ENCODE peak calls at places on chromosomes 3 and 15, in seven cellular contexts. U is pancreas; V is keratinocyte; E is Daoy; F is effector CD4-positive, alpha-beta T cell; W is MCF 10A; G is KG1. H is an unnamed sample.
A peak's percentile ranks its signal among the peaks of the same experiment; 100 is the strongest.

GRCh38 chr15:94582368-94582767 is 351.0 kb downstream of the MCTP2 start:
- DNase-seq in U (no peak), F (no peak), V (no peak), E (peak; percentile 69), G (no peak), W (peak; percentile 62), H (peak; percentile 62)

GRCh38 chr15:77557178-77557960 is 75.3 kb downstream of the LINGO1 start:
- DNase-seq in W (no peak), E (no peak), U (no peak), F (no peak), V (no peak), G (no peak), H (no peak)

GRCh38 chr3:150346956-150347863 is 60.9 kb upstream of the TSC22D2 start:
- DNase-seq in V (no peak), F (no peak), G (no peak), U (no peak), E (peak; percentile 23), W (peak; percentile 36), H (no peak)

GRCh38 chr3:8573342-8573926 is 71.2 kb downstream of the SSUH2 start:
- DNase-seq in E (no peak), V (no peak), F (no peak), G (no peak), U (no peak), W (no peak), H (no peak)

GRCh38 chr15:25504307-25504706 is 65.5 kb upstream of the UBE3A start:
- DNase-seq in V (no peak), U (no peak), F (no peak), G (no peak), W (no peak), E (peak; percentile 78), H (peak; percentile 29)

GRCh38 chr3:71054312-71054711 is 529.2 kb downstream of the FOXP1 start:
- DNase-seq in G (no peak), F (no peak), U (no peak), V (no peak), E (no peak), W (no peak), H (no peak)

GRCh38 chr3:178369006-178369405 is 167.2 kb upstream of the KCNMB2 start:
- DNase-seq in E (no peak), G (no peak), W (no peak), V (no peak), F (no peak), U (no peak), H (no peak)

GRCh38 chr3:141557961-141558706 is 71.3 kb downstream of the RASA2 start:
- DNase-seq in U (no peak), E (no peak), F (no peak), V (no peak), W (no peak), G (peak; percentile 35), H (peak; percentile 66)

GRCh38 chr3:160390554-160391138 is 8.4 kb downstream of the IFT80 start:
- DNase-seq in W (no peak), G (no peak), E (no peak), V (no peak), U (no peak), F (no peak), H (no peak)

GRCh38 chr3:182568206-182568605 is 225.1 kb upstream of the ATP11B start:
- DNase-seq in G (no peak), F (no peak), E (peak; percentile 65), W (no peak), V (no peak), U (no peak), H (no peak)

GRCh38 chr15:56467626-56468025 is 2.7 kb upstream of the MNS1 start:
- DNase-seq in W (no peak), V (no peak), F (no peak), E (no peak), U (no peak), G (no peak), H (no peak)

GRCh38 chr3:72032435-72033118 is 247.6 kb upstream of the PROK2 start:
- DNase-seq in V (no peak), W (no peak), E (no peak), F (no peak), U (no peak), G (no peak), H (no peak)

GRCh38 chr15:57703387-57703786 is 3.1 kb upstream of the POLR2M start:
- DNase-seq in U (no peak), W (no peak), V (no peak), E (peak; percentile 25), F (no peak), G (no peak), H (no peak)

GRCh38 chr3:7964899-7965298 is 536.7 kb upstream of the LMCD1 start:
- DNase-seq in E (no peak), V (no peak), F (no peak), G (no peak), U (no peak), W (no peak), H (no peak)

GRCh38 chr15:31031471-31032064 is 40.1 kb upstream of the MTMR10 start:
- DNase-seq in V (no peak), U (no peak), E (peak; percentile 58), W (no peak), F (no peak), G (no peak), H (no peak)

GRCh38 chr3:104402902-104403301 is 963.8 kb upstream of the ALCAM start:
- DNase-seq in W (no peak), E (no peak), U (no peak), F (no peak), V (no peak), G (no peak), H (no peak)

GRCh38 chr15:45183511-45183910 is 4.3 kb downstream of the SHF start:
- DNase-seq in W (no peak), V (no peak), U (no peak), G (no peak), E (no peak), F (no peak), H (no peak)

GRCh38 chr3:122681294-122682015 is 816 bp downstream of the PARP14 start:
- DNase-seq in E (no peak), U (no peak), V (no peak), G (no peak), W (no peak), F (no peak), H (no peak)

GRCh38 chr15:39616731-39617455 is 36.0 kb downstream of the THBS1 start:
- DNase-seq in F (no peak), E (no peak), U (no peak), G (no peak), W (peak; percentile 82), V (peak; percentile 58), H (no peak)

GRCh38 chr3:127464642-127465041 is 125.9 kb downstream of the TPRA1 start:
- DNase-seq in W (no peak), F (no peak), G (no peak), V (no peak), E (no peak), U (no peak), H (no peak)

GRCh38 chr3:149969945-149970715 is 565 bp downstream of the PFN2 start:
- DNase-seq in V (no peak), U (peak; percentile 81), G (no peak), F (peak; percentile 61), W (peak; percentile 80), E (peak; percentile 84), H (peak; percentile 45)

GRCh38 chr15:95557226-95558046 is 773.1 kb upstream of the NR2F2 start:
- DNase-seq in U (no peak), E (peak; percentile 86), G (no peak), F (no peak), W (peak; percentile 92), V (peak; percentile 56), H (no peak)

GRCh38 chr3:43246956-43247355 is 39.4 kb upstream of the SNRK start:
- DNase-seq in V (no peak), E (no peak), W (no peak), U (no peak), G (no peak), F (no peak), H (no peak)

GRCh38 chr3:188775412-188775811 is 396.4 kb upstream of the TPRG1 start:
- DNase-seq in V (no peak), U (no peak), G (no peak), F (no peak), W (no peak), E (no peak), H (no peak)

GRCh38 chr3:46629571-46630517 is 17.5 kb downstream of the FAM240A start:
- DNase-seq in V (no peak), G (peak; percentile 49), E (peak; percentile 81), F (peak; percentile 62), U (peak; percentile 78), W (peak; percentile 76), H (peak; percentile 75)

GRCh38 chr3:38004415-38005075 is 14.0 kb downstream of the VILL start:
- DNase-seq in W (peak; percentile 81), F (peak; percentile 36), E (peak; percentile 57), U (peak; percentile 71), V (no peak), G (no peak), H (peak; percentile 39)

GRCh38 chr3:107633327-107634141 is 110.8 kb downstream of the BBX start:
- DNase-seq in U (no peak), W (no peak), G (peak; percentile 66), F (no peak), V (no peak), E (no peak), H (no peak)

GRCh38 chr3:8800016-8800415 is 30.6 kb upstream of the OXTR start:
- DNase-seq in V (no peak), W (no peak), F (no peak), E (no peak), U (no peak), G (no peak), H (no peak)

GRCh38 chr15:50181206-50181982 is 602 bp upstream of the SLC27A2 start:
- DNase-seq in F (no peak), V (no peak), W (no peak), E (no peak), G (no peak), U (no peak), H (no peak)

GRCh38 chr3:41424543-41425300 is 225.4 kb downstream of the CTNNB1 start:
- DNase-seq in U (no peak), G (no peak), W (no peak), V (no peak), F (no peak), E (no peak), H (no peak)

GRCh38 chr15:58479941-58480340 is 48.1 kb downstream of the LIPC start:
- DNase-seq in V (no peak), W (no peak), G (no peak), U (no peak), E (no peak), F (no peak), H (no peak)